ENCODE peak calls at places on chromosome 20, in four cellular contexts. K, F, V and B are unnamed samples.

GRCh38 chr20:60046011-60046413 is 87.8 kb downstream of the CDH26 start:
- DNase-seq in V (no peak), K (no peak), F (peak; percentile 16), B (no peak)

GRCh38 chr20:57664476-57664875 is 44.2 kb upstream of the ZBP1 start:
- DNase-seq in K (no peak), V (peak; percentile 24), F (no peak), B (no peak)

GRCh38 chr20:20821496-20822260 is 109.2 kb upstream of the RALGAPA2 start:
- DNase-seq in V (no peak), F (no peak), K (no peak), B (no peak)

GRCh38 chr20:63937596-63937995 is 18.6 kb downstream of the UCKL1 start:
- DNase-seq in K (no peak), F (no peak), V (no peak), B (no peak)

GRCh38 chr20:43726333-43726732 is 469 bp downstream of the GTSF1L start:
- DNase-seq in K (no peak), F (no peak), V (no peak), B (no peak)

GRCh38 chr20:4813839-4814695 is 92.4 kb downstream of the PRND start:
- DNase-seq in V (no peak), K (no peak), F (no peak), B (no peak)

GRCh38 chr20:47557791-47558190 is 56.1 kb downstream of the NCOA3 start:
- DNase-seq in F (no peak), K (no peak), V (no peak), B (no peak)

GRCh38 chr20:6122873-6123649 is at the start of gene FERMT1:
- DNase-seq in V (peak; percentile 56), K (no peak), F (peak; percentile 62), B (peak; percentile 73)

GRCh38 chr20:46132705-46133120 is 14.6 kb downstream of the CD40 start:
- DNase-seq in K (no peak), V (peak; percentile 52), F (peak; percentile 47), B (peak; percentile 25)

GRCh38 chr20:9878096-9878495 is 39.2 kb upstream of the PAK5 start:
- DNase-seq in V (no peak), K (no peak), F (peak; percentile 3), B (no peak)

GRCh38 chr20:19767070-19767469 is 9.0 kb downstream of the RIN2 start:
- DNase-seq in V (no peak), K (no peak), F (no peak), B (no peak)

GRCh38 chr20:58340853-58341252 is 31.3 kb downstream of the RAB22A start:
- DNase-seq in V (no peak), K (no peak), F (peak; percentile 47), B (no peak)

GRCh38 chr20:24392612-24393011 is 76.8 kb upstream of the SYNDIG1 start:
- DNase-seq in F (no peak), V (no peak), K (no peak), B (no peak)

GRCh38 chr20:49889943-49890650 is 25.2 kb downstream of the SPATA2 start:
- DNase-seq in V (no peak), F (no peak), K (no peak), B (no peak)

GRCh38 chr20:22584630-22584921 is 204 bp upstream of the FOXA2 start:
- DNase-seq in K (no peak), V (peak; percentile 88), F (no peak), B (no peak)

GRCh38 chr20:37439223-37439933 is 81.7 kb upstream of the NNAT start:
- DNase-seq in F (no peak), V (no peak), K (no peak), B (no peak)

GRCh38 chr20:12358006-12358654 is 440.4 kb downstream of the BTBD3 start:
- DNase-seq in V (no peak), F (peak; percentile 30), K (no peak), B (no peak)

GRCh38 chr20:11401988-11402387 is 515.7 kb upstream of the BTBD3 start:
- DNase-seq in K (no peak), F (no peak), V (no peak), B (no peak)

GRCh38 chr20:62555642-62556420 is 80.0 kb upstream of the GATA5 start:
- DNase-seq in V (no peak), K (no peak), F (no peak), B (no peak)

GRCh38 chr20:62701161-62702007 is 7.3 kb upstream of the NTSR1 start:
- DNase-seq in V (no peak), F (no peak), K (no peak), B (no peak)

GRCh38 chr20:32158943-32159660 is 48.4 kb downstream of the PLAGL2 start:
- DNase-seq in F (no peak), K (no peak), V (no peak), B (no peak)

GRCh38 chr20:22716824-22717351 is 132.5 kb upstream of the FOXA2 start:
- DNase-seq in V (peak; percentile 57), F (peak; percentile 41), K (no peak), B (no peak)